ENCODE peak calls at places on chromosomes 1 and 21, in seven cellular contexts. K is endothelial cell of umbilical vein, D is adrenal gland, W is cardiac muscle cell, M is mammary epithelial cell, I is gastrocnemius medialis, F is A549. A is an unnamed sample. For H3K4me1, the result is how much of the 10 kb centered on the place peaks cover.

GRCh38 chr21:34722684-34723300 is 54.0 kb downstream of the CLIC6 start:
- DNase-seq in K (no peak), D (no peak), W (no peak), M (no peak), I (no peak), F (no peak), A (no peak)

GRCh38 chr21:42254631-42255030 is 35.7 kb downstream of the ABCG1 start:
- DNase-seq in K (no peak), D (no peak), W (no peak), M (no peak), I (no peak), F (no peak), A (no peak)

GRCh38 chr1:216566809-216567208 is 143.6 kb upstream of the USH2A start:
- DNase-seq in K (no peak), D (no peak), W (peak), M (peak), I (no peak), F (no peak), A (no peak)

GRCh38 chr21:15943009-15943666 is 213.4 kb downstream of the USP25 start:
- DNase-seq in K (peak), D (no peak), W (peak), M (peak), I (no peak), F (peak), A (no peak)

GRCh38 chr1:231616667-231617066 is 9.9 kb upstream of the DISC1 start:
- DNase-seq in K (no peak), D (no peak), W (no peak), M (no peak), I (no peak), F (no peak), A (no peak)

GRCh38 chr1:30852026-30852425 is 56.5 kb downstream of the SDC3 start:
- DNase-seq in K (peak), D (peak), W (peak), M (peak), I (peak), F (no peak), A (peak)

GRCh38 chr1:48704736-48705135 is 72.0 kb downstream of the BEND5 start:
- DNase-seq in K (no peak), D (no peak), W (no peak), M (no peak), I (no peak), F (no peak), A (no peak)

GRCh38 chr1:63575340-63575826 is 17.8 kb upstream of the PGM1 start:
- DNase-seq in K (peak), D (no peak), W (peak), M (peak), I (no peak), F (no peak), A (no peak)

GRCh38 chr1:92029241-92029922 is 403 bp upstream of the EPHX4 start:
- DNase-seq in K (peak), D (no peak), W (no peak), M (no peak), I (no peak), F (no peak), A (no peak)

GRCh38 chr1:174366946-174367345 is 80.8 kb upstream of the GPR52 start:
- DNase-seq in K (no peak), D (no peak), W (no peak), M (no peak), I (no peak), F (no peak), A (no peak)

GRCh38 chr1:175919001-175919400 is 175.6 kb upstream of the TNR start:
- DNase-seq in K (no peak), D (no peak), W (no peak), M (no peak), I (no peak), F (no peak), A (no peak)

GRCh38 chr1:36910281-36910725 is 124.0 kb downstream of the GRIK3 start:
- DNase-seq in K (no peak), D (no peak), W (no peak), M (no peak), I (no peak), F (no peak), A (no peak)

DNA sequence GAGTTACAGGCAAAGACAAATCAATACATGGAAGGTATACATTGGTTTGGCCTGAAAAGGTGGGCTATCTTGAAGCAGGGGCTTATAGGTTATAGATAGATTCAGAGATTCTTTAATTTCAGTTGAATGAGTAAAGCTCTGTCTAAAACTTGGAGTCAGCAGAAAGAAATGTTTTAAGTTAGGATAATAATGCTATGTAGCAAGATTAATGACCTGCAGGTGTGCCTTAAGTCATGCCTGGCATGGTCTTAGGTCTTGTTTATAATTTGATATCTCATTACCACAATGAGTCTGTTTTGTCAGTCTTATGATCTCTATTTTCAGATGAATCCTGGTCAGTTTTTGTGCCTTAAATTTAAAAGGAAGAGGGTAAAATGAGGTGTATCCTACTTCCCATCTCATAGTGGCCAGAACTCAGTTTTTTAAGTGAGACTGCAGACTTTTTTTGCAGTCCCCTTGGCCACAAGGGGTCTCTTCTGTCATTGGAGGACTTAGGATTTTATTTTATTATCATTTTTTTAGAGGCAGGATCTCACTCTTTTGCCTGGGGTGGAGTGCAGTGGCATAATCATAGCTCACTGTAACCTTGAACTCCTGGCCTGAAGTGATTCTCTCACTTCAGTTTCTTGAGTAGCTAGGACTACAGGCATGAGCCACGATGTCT is 21.3 kb upstream of the PGBD2 start:
- DNase-seq in K (no peak), D (no peak), W (no peak), M (no peak), I (no peak), F (no peak), A (no peak)
- TF ChIP-seq CTCF in K (no peak), D (no peak), W (no peak), M (no peak), I (no peak), F (no peak), A (no peak)

GRCh38 chr1:84719477-84720274 is 29.4 kb upstream of the SSX2IP start:
- DNase-seq in K (no peak), D (no peak), W (peak), M (no peak), I (no peak), F (no peak), A (no peak)
- H3K4me1 ChIP-seq in K (under half), D (under half), W (under half), M (under half), I (under half), F (under half), A (under half)

GRCh38 chr1:221742555-221743415 is 896 bp upstream of the DUSP10 start:
- DNase-seq in K (peak), D (peak), W (peak), M (peak), I (peak), F (peak), A (peak)
- TF ChIP-seq CTCF in K (no peak), D (peak), W (no peak), M (no peak), I (peak), F (peak), A (no peak)

DNA sequence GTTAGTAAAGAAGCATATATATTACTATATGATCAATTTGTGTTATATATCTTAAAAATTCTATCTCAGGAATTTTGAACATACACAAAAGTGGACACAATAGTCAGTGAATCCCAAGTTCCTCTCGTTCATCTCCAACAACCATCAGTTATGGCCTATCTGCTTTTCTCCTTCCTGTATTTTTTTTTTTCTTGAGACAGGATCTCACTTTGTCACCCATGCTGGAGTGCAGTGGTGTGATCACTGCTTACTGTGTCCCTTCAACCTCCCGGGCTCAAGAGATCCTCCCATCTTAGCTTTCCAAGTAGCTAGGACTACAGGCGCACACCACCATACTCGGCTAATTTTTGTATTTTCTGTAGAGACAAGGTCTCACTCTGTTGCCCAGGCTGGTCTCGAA is 9.4 kb downstream of the SPEN start:
- DNase-seq in K (no peak), D (no peak), W (no peak), M (no peak), I (no peak), F (no peak), A (no peak)
- H3K4me1 ChIP-seq in K (under half), D (under half), W (under half), M (under half), I (half or more), F (under half), A (under half)

GRCh38 chr21:44046734-44047133 is 34.6 kb downstream of the TRAPPC10 start:
- DNase-seq in K (no peak), D (no peak), W (no peak), M (no peak), I (no peak), F (no peak), A (no peak)
- TF ChIP-seq CTCF in K (no peak), D (no peak), W (no peak), M (no peak), I (no peak), F (no peak), A (no peak)

A was measured in thyroid gland.